ENCODE peak calls at places on chromosomes 6 and 20, in nine cellular contexts. H is HFFc6; O is ureter; E is pancreas; Y is MV-4-11; U is NCI-H82; I is non-pigmented ciliary epithelial cell; M is CD4-positive, CD25-positive, alpha-beta regulatory T cell; T is activated T-helper 1 cell treated with Interleukin-2 at 50 U/mL for 16 hours. L is an unnamed sample.

GRCh38 chr6:150296890-150297289 is 71.9 kb upstream of the IYD start:
- DNase-seq in O (no peak), Y (no peak), I (no peak), M (no peak), E (no peak), U (no peak), H (no peak), T (no peak), L (no peak)

GRCh38 chr6:20540683-20541082 is 6.4 kb downstream of the CDKAL1 start:
- DNase-seq in I (no peak), U (no peak), O (no peak), E (no peak), T (no peak), Y (peak), H (no peak), M (no peak), L (no peak)

GRCh38 chr6:16318538-16318937 is 80.2 kb downstream of the GMPR start:
- DNase-seq in H (peak), M (no peak), I (peak), T (no peak), E (no peak), Y (peak), O (no peak), U (no peak), L (peak)

GRCh38 chr20:57934007-57934805 is 224.4 kb upstream of the PMEPA1 start:
- DNase-seq in I (no peak), E (no peak), Y (no peak), H (no peak), O (no peak), U (no peak), M (no peak), T (no peak), L (no peak)

GRCh38 chr6:16130437-16130891 is 1.6 kb downstream of the MYLIP start:
- DNase-seq in I (no peak), O (peak), M (no peak), E (peak), T (no peak), Y (no peak), H (no peak), U (peak), L (no peak)

GRCh38 chr6:97026298-97026697 is 101.8 kb downstream of the KLHL32 start:
- DNase-seq in M (no peak), U (peak), E (no peak), H (no peak), T (no peak), O (no peak), I (no peak), Y (no peak), L (no peak)

GRCh38 chr6:158257425-158257759 is 54.9 kb upstream of the TULP4 start:
- DNase-seq in E (no peak), O (no peak), Y (no peak), U (no peak), I (no peak), H (no peak), T (no peak), M (no peak), L (no peak)

GRCh38 chr6:8006208-8006607 is 58.0 kb downstream of the BLOC1S5 start:
- DNase-seq in I (no peak), U (peak), O (no peak), E (no peak), M (peak), H (peak), T (no peak), Y (no peak), L (no peak)

GRCh38 chr20:17878912-17879602 is 89.5 kb downstream of the SNX5 start:
- DNase-seq in H (no peak), U (no peak), Y (peak), E (no peak), I (no peak), M (peak), T (no peak), O (no peak), L (no peak)

GRCh38 chr6:134480593-134480992 is 162.7 kb upstream of the SGK1 start:
- DNase-seq in I (no peak), T (no peak), U (no peak), H (no peak), O (no peak), M (no peak), E (peak), Y (no peak), L (no peak)

GRCh38 chr6:43856005-43856765 is 86.2 kb downstream of the VEGFA start:
- DNase-seq in O (peak), H (no peak), I (no peak), E (peak), U (peak), M (no peak), Y (peak), T (no peak), L (no peak)

GRCh38 chr20:20465259-20465658 is 97.4 kb downstream of the INSM1 start:
- DNase-seq in T (no peak), Y (no peak), H (no peak), M (no peak), E (no peak), I (no peak), U (peak), O (no peak), L (no peak)

GRCh38 chr6:168247456-168248147 is 72.0 kb downstream of the DACT2 start:
- DNase-seq in T (no peak), E (peak), M (no peak), I (no peak), O (peak), U (no peak), H (no peak), Y (no peak), L (no peak)

GRCh38 chr6:109183109-109183508 is 87.8 kb downstream of the CEP57L1 start:
- DNase-seq in H (no peak), U (peak), E (no peak), M (peak), O (no peak), T (no peak), I (no peak), Y (peak), L (no peak)

GRCh38 chr6:40349092-40349491 is 238.1 kb downstream of the LRFN2 start:
- DNase-seq in I (no peak), E (no peak), U (peak), H (no peak), T (no peak), O (peak), Y (no peak), M (no peak), L (no peak)